ENCODE peak calls at places on chromosome 15, in eight cellular contexts. One of them, this sample, is unnamed.

GRCh38 chr15:60212536-60212935 is 185.2 kb downstream of the ANXA2 start:
- DNase-seq in uterus: no peak
- DNase-seq in foreskin fibroblast: no peak
- DNase-seq in psoas muscle: no peak
- DNase-seq in T-helper 1 cell: no peak
- DNase-seq in B cell: no peak
- DNase-seq in hippocampal formation: no peak
- DNase-seq in RPMI7951: peak
- DNase-seq in this sample: no peak

GRCh38 chr15:80777137-80777536 is 2.0 kb upstream of the CEMIP start:
- DNase-seq in T-helper 1 cell: no peak
- DNase-seq in foreskin fibroblast: peak
- DNase-seq in B cell: no peak
- DNase-seq in uterus: peak
- DNase-seq in psoas muscle: peak
- DNase-seq in hippocampal formation: no peak
- DNase-seq in RPMI7951: peak
- DNase-seq in this sample: no peak

GRCh38 chr15:35281515-35281914 is 196.4 kb upstream of the NANOGP8 start:
- DNase-seq in T-helper 1 cell: no peak
- DNase-seq in hippocampal formation: no peak
- DNase-seq in psoas muscle: no peak
- DNase-seq in B cell: no peak
- DNase-seq in foreskin fibroblast: peak
- DNase-seq in RPMI7951: peak
- DNase-seq in uterus: no peak
- DNase-seq in this sample: no peak

GRCh38 chr15:31317980-31318342 is 8.7 kb upstream of the KLF13 start:
- DNase-seq in T-helper 1 cell: no peak
- DNase-seq in hippocampal formation: no peak
- DNase-seq in B cell: no peak
- DNase-seq in foreskin fibroblast: peak
- DNase-seq in uterus: no peak
- DNase-seq in RPMI7951: no peak
- DNase-seq in psoas muscle: no peak
- DNase-seq in this sample: no peak

GRCh38 chr15:73873889-73874511 is 636 bp downstream of the TBC1D21 start:
- DNase-seq in hippocampal formation: no peak
- DNase-seq in uterus: no peak
- DNase-seq in T-helper 1 cell: peak
- DNase-seq in RPMI7951: peak
- DNase-seq in psoas muscle: no peak
- DNase-seq in B cell: no peak
- DNase-seq in foreskin fibroblast: peak
- DNase-seq in this sample: peak

GRCh38 chr15:72835289-72835890 is 51.8 kb upstream of the ADPGK start:
- DNase-seq in foreskin fibroblast: no peak
- DNase-seq in hippocampal formation: peak
- DNase-seq in B cell: no peak
- DNase-seq in psoas muscle: no peak
- DNase-seq in uterus: no peak
- DNase-seq in T-helper 1 cell: no peak
- DNase-seq in RPMI7951: no peak
- DNase-seq in this sample: peak

GRCh38 chr15:35958021-35958420 is 412.1 kb upstream of the DPH6 start:
- DNase-seq in hippocampal formation: no peak
- DNase-seq in uterus: no peak
- DNase-seq in psoas muscle: no peak
- DNase-seq in T-helper 1 cell: no peak
- DNase-seq in RPMI7951: no peak
- DNase-seq in foreskin fibroblast: peak
- DNase-seq in B cell: no peak
- DNase-seq in this sample: no peak

GRCh38 chr15:85482896-85483295 is 102.5 kb downstream of the AKAP13 start:
- DNase-seq in psoas muscle: no peak
- DNase-seq in uterus: no peak
- DNase-seq in hippocampal formation: no peak
- DNase-seq in foreskin fibroblast: peak
- DNase-seq in RPMI7951: peak
- DNase-seq in B cell: no peak
- DNase-seq in T-helper 1 cell: no peak
- DNase-seq in this sample: no peak

GRCh38 chr15:73081321-73081958 is 29.2 kb downstream of the NEO1 start:
- DNase-seq in RPMI7951: peak
- DNase-seq in hippocampal formation: peak
- DNase-seq in foreskin fibroblast: peak
- DNase-seq in psoas muscle: peak
- DNase-seq in B cell: no peak
- DNase-seq in uterus: no peak
- DNase-seq in T-helper 1 cell: peak
- DNase-seq in this sample: no peak

GRCh38 chr15:32100286-32100685 is 70.0 kb downstream of the CHRNA7 start:
- DNase-seq in T-helper 1 cell: no peak
- DNase-seq in hippocampal formation: no peak
- DNase-seq in uterus: no peak
- DNase-seq in psoas muscle: no peak
- DNase-seq in foreskin fibroblast: no peak
- DNase-seq in B cell: no peak
- DNase-seq in RPMI7951: no peak
- DNase-seq in this sample: no peak